ENCODE peak calls at places on chromosomes 2 and 18, in ten cellular contexts. R is ovary, F is cardiac muscle cell, B is kidney, W is stomach, E is mammary epithelial cell, Q is IMR-90, P is transverse colon, G is HCT116, D is endothelial cell of umbilical vein. S is an unnamed sample.

GRCh38 chr2:85318222-85319182 is 9.3 kb downstream of the TGOLN2 start:
- DNase-seq in R (no peak), F (peak; percentile 50), B (no peak), W (no peak), E (peak; percentile 44), Q (peak; percentile 91), P (no peak), G (no peak), D (no peak), S (peak; percentile 81)

GRCh38 chr2:183069174-183069573 is 9.4 kb upstream of the DUSP19 start:
- DNase-seq in R (no peak), F (no peak), B (no peak), W (no peak), E (no peak), Q (no peak), P (no peak), G (no peak), D (no peak), S (no peak)

GRCh38 chr2:197707316-197708213 is 2.4 kb downstream of the MARS2 start:
- DNase-seq in R (no peak), F (peak; percentile 48), B (no peak), W (no peak), E (peak; percentile 43), Q (peak; percentile 74), P (no peak), G (peak; percentile 24), D (peak; percentile 60), S (peak; percentile 76)

GRCh38 chr18:60549338-60549960 is 176.9 kb upstream of the MC4R start:
- DNase-seq in R (no peak), F (peak; percentile 87), B (no peak), W (no peak), E (peak; percentile 35), Q (peak; percentile 78), P (no peak), G (peak; percentile 66), D (peak; percentile 64), S (peak; percentile 88)

GRCh38 chr2:96397756-96398525 is 62.4 kb downstream of the NCAPH start:
- DNase-seq in R (no peak), F (no peak), B (no peak), W (no peak), E (no peak), Q (no peak), P (no peak), G (no peak), D (no peak), S (no peak)

GRCh38 chr2:160224060-160224459 is 24.0 kb upstream of the ITGB6 start:
- DNase-seq in R (no peak), F (no peak), B (no peak), W (no peak), E (peak; percentile 97), Q (peak; percentile 98), P (no peak), G (peak; percentile 84), D (peak; percentile 87), S (peak; percentile 86)

GRCh38 chr2:128153786-128154185 is 62.8 kb downstream of the UGGT1 start:
- DNase-seq in R (no peak), F (no peak), B (no peak), W (no peak), E (no peak), Q (no peak), P (no peak), G (no peak), D (no peak), S (no peak)

GRCh38 chr2:71798266-71799012 is 345.1 kb downstream of the DYSF start:
- DNase-seq in R (no peak), F (peak; percentile 71), B (no peak), W (no peak), E (peak; percentile 22), Q (peak; percentile 10), P (peak; percentile 15), G (peak; percentile 34), D (peak; percentile 39), S (peak; percentile 37)

GRCh38 chr18:11488175-11488574 is 121.2 kb upstream of the SLC35G4 start:
- DNase-seq in R (no peak), F (no peak), B (no peak), W (no peak), E (peak; percentile 63), Q (peak; percentile 41), P (no peak), G (no peak), D (no peak), S (peak; percentile 16)

GRCh38 chr18:27057459-27058302 is 127.4 kb downstream of the CHST9 start:
- DNase-seq in R (no peak), F (peak; percentile 5), B (no peak), W (no peak), E (no peak), Q (no peak), P (no peak), G (no peak), D (no peak), S (no peak)

GRCh38 chr18:73462092-73462491 is 594.3 kb upstream of the NETO1 start:
- DNase-seq in R (no peak), F (no peak), B (no peak), W (no peak), E (peak; percentile 11), Q (peak; percentile 92), P (no peak), G (no peak), D (no peak), S (peak; percentile 95)

GRCh38 chr2:28287261-28287915 is 105.3 kb upstream of the FOSL2 start:
- DNase-seq in R (no peak), F (no peak), B (no peak), W (no peak), E (no peak), Q (peak; percentile 56), P (no peak), G (no peak), D (no peak), S (no peak)

GRCh38 chr2:207772081-207772843 is 2.6 kb upstream of the FZD5 start:
- DNase-seq in R (peak; percentile 44), F (no peak), B (peak; percentile 77), W (no peak), E (no peak), Q (no peak), P (no peak), G (no peak), D (no peak), S (peak; percentile 43)

GRCh38 chr2:60995376-60995775 is 22.1 kb upstream of the PEX13 start:
- DNase-seq in R (no peak), F (no peak), B (no peak), W (no peak), E (no peak), Q (no peak), P (no peak), G (no peak), D (no peak), S (no peak)

GRCh38 chr2:101655941-101656422 is 41.5 kb upstream of the MAP4K4 start:
- DNase-seq in R (no peak), F (no peak), B (no peak), W (no peak), E (no peak), Q (peak; percentile 76), P (no peak), G (no peak), D (no peak), S (peak; percentile 86)

GRCh38 chr2:173740639-173741038 is 224.5 kb downstream of the SP3 start:
- DNase-seq in R (no peak), F (no peak), B (no peak), W (no peak), E (no peak), Q (no peak), P (no peak), G (no peak), D (no peak), S (no peak)

GRCh38 chr2:45691600-45691999 is 40.1 kb downstream of the PRKCE start:
- DNase-seq in R (no peak), F (no peak), B (no peak), W (no peak), E (no peak), Q (no peak), P (no peak), G (no peak), D (no peak), S (no peak)

GRCh38 chr2:240577281-240578109 is 9.0 kb upstream of the CAPN10 start:
- DNase-seq in R (no peak), F (no peak), B (no peak), W (no peak), E (no peak), Q (no peak), P (no peak), G (no peak), D (no peak), S (no peak)

GRCh38 chr2:240578110-240578450 is 8.5 kb upstream of the CAPN10 start:
- DNase-seq in R (no peak), F (no peak), B (no peak), W (no peak), E (no peak), Q (no peak), P (no peak), G (no peak), D (no peak), S (no peak)

GRCh38 chr2:240579771-240580614 is 6.5 kb upstream of the CAPN10 start:
- DNase-seq in R (no peak), F (no peak), B (no peak), W (peak; percentile 78), E (peak; percentile 87), Q (peak; percentile 89), P (peak; percentile 84), G (peak; percentile 77), D (no peak), S (peak; percentile 93)

GRCh38 chr2:240578488-240578887 is 8.0 kb upstream of the CAPN10 start:
- DNase-seq in R (no peak), F (no peak), B (no peak), W (no peak), E (no peak), Q (no peak), P (no peak), G (no peak), D (no peak), S (no peak)

GRCh38 chr2:240579071-240579762 is 7.3 kb upstream of the CAPN10 start:
- DNase-seq in R (no peak), F (no peak), B (no peak), W (no peak), E (no peak), Q (no peak), P (no peak), G (no peak), D (no peak), S (no peak)
- TF ChIP-seq CTCF in R (no peak), F (no peak), B (no peak), W (no peak), E (no peak), Q (no peak), P (no peak), G (no peak), D (no peak), S (no peak)

GRCh38 chr18:23071285-23071684 is 64.0 kb upstream of the CABLES1 start:
- DNase-seq in R (no peak), F (no peak), B (peak; percentile 78), W (peak; percentile 50), E (peak; percentile 11), Q (peak; percentile 72), P (peak; percentile 66), G (no peak), D (no peak), S (no peak)
- H3K4me3 ChIP-seq in R (no peak overlapping the region), F (no peak overlapping the region), B (no peak overlapping the region), W (no peak overlapping the region), E (no peak overlapping the region), Q (no peak overlapping the region), P (no peak overlapping the region), G (no peak overlapping the region), D (no peak overlapping the region), S (no peak overlapping the region)

GRCh38 chr2:181239400-181239799 is 217.8 kb upstream of the ITGA4 start:
- DNase-seq in R (no peak), F (no peak), B (no peak), W (no peak), E (no peak), Q (no peak), P (no peak), G (peak; percentile 53), D (no peak), S (no peak)
- TF ChIP-seq CTCF in R (no peak), F (no peak), B (no peak), W (no peak), E (peak; percentile 27), Q (peak; percentile 10), P (no peak), G (peak; percentile 49), D (peak; percentile 8), S (no peak)

GRCh38 chr2:158459161-158460003 is 2.6 kb downstream of the PKP4 start:
- DNase-seq in R (no peak), F (no peak), B (no peak), W (no peak), E (peak; percentile 28), Q (no peak), P (no peak), G (no peak), D (peak; percentile 52), S (peak; percentile 25)
- H3K4me3 ChIP-seq in R (no peak overlapping the region), F (no peak overlapping the region), B (peak overlapping the region; percentile 91), W (peak overlapping the region; percentile 88), E (peak overlapping the region; percentile 77), Q (peak overlapping the region; percentile 6), P (no peak overlapping the region), G (peak overlapping the region; percentile 85), D (peak overlapping the region; percentile 81), S (peak overlapping the region; percentile 86)